ENCODE peak calls at places on chromosomes 7 and 10, in ten cellular contexts. H is iris pigment epithelial cell; B is central memory CD8-positive, alpha-beta T cell; Z is activated CD4-positive, alpha-beta T cell treated with anti-CD3 and anti-CD28 coated beads, Interleukin-2, amount 10 ng/mL, durations not matched to agents 7 days and 5 days; G is endothelial cell; S is GOT3; W is lower lobe of right lung; R is GM03348; P is substantia nigra; C is progenitor cell of endocrine pancreas. O is an unnamed sample.

GRCh38 chr7:39950473-39951155 is 558 bp downstream of the CDK13 start:
- DNase-seq in H (peak), B (peak), Z (peak), G (peak), S (peak), W (peak), R (peak), P (peak), C (peak), O (no peak)

GRCh38 chr10:118763202-118763988 is 8.6 kb upstream of the CACUL1 start:
- DNase-seq in H (no peak), B (no peak), Z (no peak), G (no peak), S (no peak), W (no peak), R (no peak), P (no peak), C (no peak), O (no peak)

GRCh38 chr10:70588852-70589570 is 13.5 kb downstream of the PRF1 start:
- DNase-seq in H (no peak), B (no peak), Z (no peak), G (no peak), S (no peak), W (no peak), R (no peak), P (no peak), C (no peak), O (no peak)

GRCh38 chr7:133748443-133749407 is 378.4 kb upstream of the LRGUK start:
- DNase-seq in H (no peak), B (no peak), Z (no peak), G (no peak), S (no peak), W (no peak), R (no peak), P (no peak), C (no peak), O (no peak)

GRCh38 chr7:151607464-151607867 is 87.8 kb upstream of the RHEB start:
- DNase-seq in H (peak), B (no peak), Z (no peak), G (no peak), S (no peak), W (no peak), R (peak), P (no peak), C (no peak), O (no peak)

GRCh38 chr10:29199344-29199743 is 89.5 kb upstream of the LYZL1 start:
- DNase-seq in H (no peak), B (no peak), Z (no peak), G (no peak), S (no peak), W (no peak), R (no peak), P (no peak), C (no peak), O (peak)

GRCh38 chr7:43873300-43873699 is 4.0 kb upstream of the MRPS24 start:
- DNase-seq in H (peak), B (no peak), Z (no peak), G (no peak), S (peak), W (no peak), R (peak), P (no peak), C (no peak), O (no peak)

GRCh38 chr7:40753455-40753854 is 618.6 kb downstream of the SUGCT start:
- DNase-seq in H (no peak), B (no peak), Z (no peak), G (no peak), S (no peak), W (no peak), R (no peak), P (no peak), C (no peak), O (no peak)

GRCh38 chr10:97025613-97026242 is 160.0 kb downstream of the SLIT1 start:
- DNase-seq in H (peak), B (peak), Z (peak), G (peak), S (no peak), W (no peak), R (peak), P (no peak), C (no peak), O (peak)

GRCh38 chr10:102814873-102815661 is 22.1 kb downstream of the CYP17A1 start:
- DNase-seq in H (peak), B (no peak), Z (no peak), G (no peak), S (no peak), W (peak), R (no peak), P (no peak), C (no peak), O (peak)

GRCh38 chr10:131216681-131217230 is 94.8 kb downstream of the TCERG1L start:
- DNase-seq in H (no peak), B (no peak), Z (no peak), G (no peak), S (no peak), W (peak), R (no peak), P (no peak), C (no peak), O (no peak)

GRCh38 chr10:92757066-92757716 is 67.4 kb downstream of the HHEX start:
- DNase-seq in H (peak), B (no peak), Z (no peak), G (peak), S (no peak), W (peak), R (peak), P (peak), C (peak), O (peak)

GRCh38 chr10:28640551-28640950 is 36.8 kb upstream of the BAMBI start:
- DNase-seq in H (no peak), B (no peak), Z (no peak), G (no peak), S (no peak), W (no peak), R (no peak), P (no peak), C (no peak), O (no peak)

GRCh38 chr7:148044173-148044572 is 546.4 kb upstream of the C7orf33 start:
- DNase-seq in H (no peak), B (no peak), Z (no peak), G (no peak), S (no peak), W (no peak), R (no peak), P (no peak), C (no peak), O (no peak)

GRCh38 chr7:82050134-82050533 is 280.3 kb upstream of the HGF start:
- DNase-seq in H (peak), B (no peak), Z (no peak), G (no peak), S (no peak), W (no peak), R (peak), P (no peak), C (no peak), O (no peak)

GRCh38 chr7:28296571-28297483 is 115.5 kb upstream of the CREB5 start:
- DNase-seq in H (peak), B (no peak), Z (peak), G (peak), S (no peak), W (no peak), R (peak), P (no peak), C (no peak), O (peak)

GRCh38 chr7:154928136-154929005 is 74.6 kb downstream of the PAXIP1 start:
- DNase-seq in H (peak), B (peak), Z (peak), G (no peak), S (no peak), W (no peak), R (peak), P (no peak), C (no peak), O (no peak)

GRCh38 chr7:83655951-83656556 is 7.1 kb upstream of the SEMA3E start:
- DNase-seq in H (peak), B (no peak), Z (no peak), G (peak), S (no peak), W (no peak), R (peak), P (no peak), C (no peak), O (no peak)

GRCh38 chr10:117165557-117166419 is 27.7 kb upstream of the VAX1 start:
- DNase-seq in H (peak), B (no peak), Z (no peak), G (peak), S (no peak), W (peak), R (peak), P (no peak), C (peak), O (peak)

GRCh38 chr10:50470345-50470744 is 153.4 kb downstream of the SGMS1 start:
- DNase-seq in H (no peak), B (no peak), Z (no peak), G (peak), S (no peak), W (no peak), R (no peak), P (no peak), C (no peak), O (no peak)